ENCODE peak calls at places on chromosomes 2 and 18, in four cellular contexts. Q, R, L and O are unnamed samples.

GRCh38 chr2:20521193-20521592 is 74.3 kb downstream of the RHOB start:
- DNase-seq in R (no peak), Q (no peak), L (no peak), O (no peak)

GRCh38 chr2:45607701-45608100 is 3.4 kb downstream of the SRBD1 start:
- DNase-seq in Q (no peak), L (peak), R (no peak), O (peak)

GRCh38 chr18:33837191-33837590 is 259.2 kb downstream of the ASXL3 start:
- DNase-seq in R (no peak), L (no peak), Q (no peak), O (no peak)

GRCh38 chr2:44348385-44348784 is 12.9 kb downstream of the PREPL start:
- DNase-seq in Q (no peak), R (no peak), L (no peak), O (no peak)

GRCh38 chr2:217911283-217911965 is 91.4 kb downstream of the TNS1 start:
- DNase-seq in R (no peak), L (no peak), Q (no peak), O (no peak)

GRCh38 chr2:119126650-119127049 is 31.9 kb downstream of the C1QL2 start:
- DNase-seq in L (peak), R (peak), Q (no peak), O (peak)

GRCh38 chr18:7754725-7755181 is 187.6 kb downstream of the PTPRM start:
- DNase-seq in Q (no peak), L (no peak), R (no peak), O (no peak)

GRCh38 chr2:120576509-120577474 is 158.9 kb upstream of the GLI2 start:
- DNase-seq in L (no peak), R (no peak), Q (no peak), O (no peak)

GRCh38 chr2:195602687-195603086 is 54.3 kb upstream of the SLC39A10 start:
- DNase-seq in L (no peak), Q (no peak), R (no peak), O (peak)

GRCh38 chr18:36531636-36532035 is 234.1 kb downstream of the FHOD3 start:
- DNase-seq in Q (no peak), L (no peak), R (no peak), O (no peak)

GRCh38 chr2:131035112-131035825 is 58.0 kb downstream of the FAM168B start:
- DNase-seq in Q (no peak), L (no peak), R (peak), O (no peak)

GRCh38 chr2:232211743-232212686 is 166.5 kb upstream of the ALPP start:
- DNase-seq in Q (no peak), R (no peak), L (no peak), O (no peak)

GRCh38 chr2:20232837-20233207 is 7.9 kb upstream of the SDC1 start:
- DNase-seq in L (no peak), R (peak), Q (no peak), O (no peak)

GRCh38 chr18:58143391-58143790 is 99.4 kb downstream of the NEDD4L start:
- DNase-seq in Q (no peak), L (no peak), R (no peak), O (no peak)

GRCh38 chr18:80023173-80023572 is 11.1 kb upstream of the RBFA start:
- DNase-seq in L (peak), R (peak), Q (no peak), O (peak)

GRCh38 chr2:157790780-157791179 is 85.3 kb downstream of the ACVR1 start:
- DNase-seq in R (no peak), L (no peak), Q (no peak), O (no peak)

GRCh38 chr18:59145055-59145454 is 5.4 kb downstream of the SEC11C start:
- DNase-seq in Q (no peak), L (no peak), R (no peak), O (no peak)

GRCh38 chr2:73020657-73021370 is 50.7 kb downstream of the SFXN5 start:
- DNase-seq in R (peak), L (no peak), Q (no peak), O (no peak)

GRCh38 chr2:216574046-216574445 is 59.2 kb upstream of the IGFBP2 start:
- DNase-seq in L (no peak), Q (no peak), R (no peak), O (no peak)

GRCh38 chr2:223747392-223748042 is 89.9 kb downstream of the AP1S3 start:
- DNase-seq in L (no peak), Q (no peak), R (no peak), O (no peak)

GRCh38 chr2:32952759-32953476 is 6.2 kb downstream of the LTBP1 start:
- DNase-seq in R (no peak), Q (no peak), L (no peak), O (no peak)

GRCh38 chr2:127045792-127046501 is 61.0 kb downstream of the BIN1 start:
- DNase-seq in R (peak), Q (no peak), L (no peak), O (no peak)

GRCh38 chr2:226647626-226648518 is 151.7 kb downstream of the IRS1 start:
- DNase-seq in R (no peak), Q (no peak), L (no peak), O (no peak)

GRCh38 chr2:210086292-210086691 is 83.9 kb downstream of the RPE start:
- DNase-seq in R (no peak), L (no peak), Q (no peak), O (no peak)

GRCh38 chr2:172101008-172101706 is 1.5 kb downstream of the DLX2 start:
- DNase-seq in R (peak), L (no peak), Q (no peak), O (no peak)

GRCh38 chr2:171592026-171592555 is 69.8 kb downstream of the CYBRD1 start:
- DNase-seq in L (no peak), R (no peak), Q (no peak), O (no peak)

GRCh38 chr2:194915485-194915884 is 741.5 kb upstream of the SLC39A10 start:
- DNase-seq in Q (no peak), L (no peak), R (no peak), O (no peak)

GRCh38 chr2:24021122-24021998 is 11.5 kb downstream of the MFSD2B start:
- DNase-seq in L (no peak), Q (no peak), R (peak), O (peak)

GRCh38 chr2:74002515-74003391 is 18.0 kb downstream of the TET3 start:
- DNase-seq in Q (no peak), L (no peak), R (peak), O (peak)

GRCh38 chr18:32730620-32731021 is 42.2 kb downstream of the KLHL14 start:
- DNase-seq in L (no peak), R (no peak), Q (peak), O (no peak)

DNA sequence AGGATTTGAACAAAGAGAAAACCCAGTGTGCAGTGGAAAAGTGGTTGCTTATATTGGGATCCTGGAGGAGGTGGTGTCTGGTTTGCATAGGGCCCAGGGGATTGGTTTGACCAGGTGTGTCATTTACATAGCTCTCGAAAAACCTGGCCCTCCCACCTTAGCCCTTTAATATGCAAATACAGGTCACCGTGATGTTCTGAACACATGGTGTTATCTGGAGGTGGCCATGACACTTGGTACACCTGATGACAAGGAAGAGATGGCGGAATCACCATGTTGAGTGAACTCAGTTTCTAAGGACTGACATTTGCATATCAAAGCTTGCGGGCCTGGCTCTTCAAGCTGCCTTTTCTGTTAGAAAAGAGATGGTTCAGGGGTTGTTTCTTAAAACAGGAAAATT is 2.3 kb upstream of the NAPG start:
- DNase-seq in Q (no peak), R (no peak), L (no peak), O (no peak)
- TF ChIP-seq MAX in Q (no peak), R (peak), L (no peak), O (no peak)

GRCh38 chr2:189995679-189996078 is 66.8 kb downstream of the MSTN start:
- DNase-seq in Q (no peak), L (no peak), R (no peak), O (no peak)
- TF ChIP-seq EGR1 in Q (no peak), L (no peak), R (no peak), O (no peak)

DNA sequence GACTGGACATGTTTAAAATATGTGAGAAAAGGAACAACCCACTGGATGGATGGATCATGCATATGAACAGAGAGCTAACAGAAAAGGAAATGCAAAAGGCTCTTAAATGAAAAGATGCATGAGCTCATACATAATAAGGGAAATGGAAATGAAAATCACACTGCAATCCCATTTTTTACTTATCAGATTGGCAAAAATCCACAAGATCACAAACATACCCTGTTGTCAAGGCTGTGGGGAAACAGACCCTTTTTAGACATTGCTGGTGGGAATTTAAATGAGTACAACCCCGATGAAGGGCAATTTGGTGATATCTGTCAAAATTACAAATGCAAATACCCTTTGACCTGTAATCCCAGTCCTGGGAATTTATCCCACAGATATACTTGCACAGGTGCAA is 440.5 kb upstream of the SLC14A2 start:
- DNase-seq in R (no peak), Q (no peak), L (no peak), O (no peak)
- TF ChIP-seq MAX in R (no peak), Q (no peak), L (no peak), O (no peak)

DNA sequence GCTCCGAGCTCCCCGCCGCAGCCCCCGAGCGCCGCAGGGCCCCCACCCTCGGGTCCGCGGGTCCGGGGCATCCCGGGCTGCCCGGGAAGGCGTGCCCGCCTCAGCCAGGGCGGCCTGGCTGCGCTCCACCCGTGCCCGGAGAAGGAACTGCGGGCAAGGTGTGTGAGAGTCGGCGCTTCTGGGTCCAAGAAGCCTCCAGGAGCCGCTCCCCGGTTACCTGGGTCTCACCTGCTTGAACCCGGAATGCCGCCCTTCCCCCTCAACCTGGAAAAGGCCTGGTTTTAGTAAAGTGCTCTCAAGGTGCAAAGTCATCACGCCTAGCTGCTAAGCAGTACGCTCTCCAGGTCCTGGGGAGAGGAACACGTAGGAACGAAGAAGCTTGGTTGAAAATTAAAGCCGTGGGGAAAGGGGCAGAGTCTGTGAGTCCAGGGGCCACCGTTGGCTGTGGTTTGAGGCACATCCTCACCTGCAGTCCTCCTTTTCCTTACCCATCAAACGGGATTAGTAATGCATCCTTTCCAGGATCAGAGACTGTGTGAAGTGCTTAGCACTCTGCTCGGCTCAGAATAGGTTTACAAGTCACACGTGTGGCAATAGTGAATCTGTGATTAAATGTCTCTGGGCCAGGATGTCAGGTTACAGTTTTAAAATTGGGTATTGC is 1.2 kb downstream of the ASAP2 start:
- DNase-seq in Q (no peak), L (no peak), R (peak), O (peak)
- TF ChIP-seq EGR1 in Q (no peak), L (no peak), R (no peak), O (no peak)